ENCODE peak calls at places on chromosomes 6 and 20, in eight cellular contexts. N, M, J, C, I, Z, B and T are unnamed samples. For H3K27me3, H3K9me3 and H3K4me1, the result is how much of the 10 kb centered on the place peaks cover.

GRCh38 chr20:1827974-1828785 is 67.0 kb upstream of the SIRPA start:
- DNase-seq in N (peak), M (no peak), J (peak), C (peak), I (peak), Z (peak), B (peak), T (no peak)

GRCh38 chr6:143174516-143174915 is 113.8 kb downstream of the AIG1 start:
- DNase-seq in N (no peak), M (no peak), J (no peak), C (no peak), I (no peak), Z (no peak), B (no peak), T (no peak)

GRCh38 chr6:105839266-105839665 is 246.9 kb upstream of the PRDM1 start:
- DNase-seq in N (no peak), M (no peak), J (no peak), C (no peak), I (no peak), Z (no peak), B (no peak), T (no peak)

GRCh38 chr6:81204741-81205140 is 547.7 kb downstream of the TENT5A start:
- DNase-seq in N (no peak), M (no peak), J (no peak), C (no peak), I (no peak), Z (peak), B (no peak), T (no peak)

GRCh38 chr6:67248077-67248476 is 1387.0 kb upstream of the ADGRB3 start:
- DNase-seq in N (no peak), M (no peak), J (no peak), C (no peak), I (no peak), Z (no peak), B (no peak), T (no peak)

GRCh38 chr20:35462351-35462750 is 7.0 kb downstream of the CEP250 start:
- DNase-seq in N (no peak), M (no peak), J (no peak), C (no peak), I (no peak), Z (no peak), B (no peak), T (no peak)

GRCh38 chr6:56992053-56992452 is 37.1 kb downstream of the BEND6 start:
- DNase-seq in N (no peak), M (no peak), J (no peak), C (no peak), I (no peak), Z (no peak), B (no peak), T (no peak)

GRCh38 chr6:13795041-13795748 is 19.2 kb downstream of the MCUR1 start:
- DNase-seq in N (peak), M (peak), J (peak), C (peak), I (peak), Z (peak), B (peak), T (peak)

GRCh38 chr20:18628330-18628941 is 40.6 kb downstream of the DTD1 start:
- DNase-seq in N (peak), M (no peak), J (peak), C (no peak), I (peak), Z (peak), B (no peak), T (peak)

GRCh38 chr6:135233676-135234491 is 52.8 kb downstream of the MYB start:
- DNase-seq in N (no peak), M (no peak), J (no peak), C (no peak), I (no peak), Z (peak), B (no peak), T (no peak)

GRCh38 chr6:55437141-55437540 is 109.9 kb downstream of the GFRAL start:
- DNase-seq in N (no peak), M (no peak), J (no peak), C (no peak), I (no peak), Z (no peak), B (no peak), T (no peak)

GRCh38 chr20:52457826-52458225 is 266.2 kb upstream of the ZFP64 start:
- DNase-seq in N (peak), M (no peak), J (no peak), C (no peak), I (no peak), Z (no peak), B (no peak), T (no peak)

GRCh38 chr6:57207141-57207540 is 15.0 kb downstream of the RAB23 start:
- DNase-seq in N (no peak), M (no peak), J (no peak), C (no peak), I (no peak), Z (no peak), B (no peak), T (no peak)

GRCh38 chr6:107668826-107669474 is 155.2 kb downstream of the SCML4 start:
- DNase-seq in N (no peak), M (no peak), J (no peak), C (no peak), I (no peak), Z (no peak), B (no peak), T (no peak)

GRCh38 chr6:16602035-16602434 is 159.2 kb downstream of the ATXN1 start:
- DNase-seq in N (no peak), M (no peak), J (no peak), C (no peak), I (no peak), Z (no peak), B (no peak), T (no peak)

GRCh38 chr6:20879526-20879925 is 345.3 kb downstream of the CDKAL1 start:
- DNase-seq in N (no peak), M (no peak), J (no peak), C (no peak), I (no peak), Z (peak), B (no peak), T (no peak)

GRCh38 chr6:90233994-90234393 is 62.6 kb downstream of the BACH2 start:
- DNase-seq in N (no peak), M (no peak), J (no peak), C (no peak), I (no peak), Z (no peak), B (no peak), T (no peak)

GRCh38 chr6:72761767-72762166 is 139.9 kb downstream of the KCNQ5 start:
- DNase-seq in N (no peak), M (no peak), J (no peak), C (no peak), I (no peak), Z (no peak), B (no peak), T (no peak)

GRCh38 chr20:57329608-57330221 is at the start of gene SPO11:
- DNase-seq in N (no peak), M (no peak), J (no peak), C (no peak), I (peak), Z (peak), B (no peak), T (no peak)
- H3K27me3 ChIP-seq in N (under half), M (under half), J (half or more), C (under half), I (under half), Z (under half), B (under half), T (under half)

GRCh38 chr6:66159937-66160336 is 452.9 kb upstream of the EYS start:
- DNase-seq in N (no peak), M (no peak), J (no peak), C (no peak), I (no peak), Z (no peak), B (no peak), T (no peak)

DNA sequence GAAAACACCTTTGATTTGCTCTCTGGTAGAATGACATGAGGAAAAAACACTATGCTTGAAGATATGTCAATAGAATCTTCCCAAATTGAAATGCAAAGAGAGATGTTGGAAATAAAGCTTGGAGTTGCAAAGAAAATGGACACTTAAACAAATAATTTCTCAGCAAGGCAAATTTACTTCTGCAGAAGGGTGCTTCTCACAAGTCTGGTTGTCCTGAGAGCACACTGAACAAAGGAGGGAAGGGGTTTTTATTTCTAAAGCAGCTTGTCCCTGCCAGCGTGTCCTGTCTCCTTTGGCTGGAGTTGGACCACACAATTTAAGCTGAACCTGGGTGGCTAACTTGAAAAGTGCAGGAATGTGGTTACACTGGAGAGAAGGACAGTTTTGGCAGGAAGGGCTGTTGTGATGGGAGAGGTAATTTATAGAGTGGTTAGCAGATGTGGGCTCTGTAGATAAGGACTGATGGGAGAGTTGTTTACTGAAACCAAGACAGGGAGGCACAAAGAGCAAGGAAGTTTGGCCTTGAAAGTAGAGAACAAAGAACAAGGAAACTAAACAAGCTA is 454.6 kb upstream of the EYS start:
- DNase-seq in N (no peak), M (no peak), J (no peak), C (no peak), I (no peak), Z (no peak), B (no peak), T (no peak)
- H3K9me3 ChIP-seq in N (under half), M (under half), J (under half), C (under half), I (under half), Z (under half), B (under half), T (under half)

GRCh38 chr6:127971945-127972391 is 71.1 kb upstream of the THEMIS start:
- DNase-seq in N (peak), M (no peak), J (no peak), C (no peak), I (no peak), Z (no peak), B (no peak), T (no peak)
- H3K4me1 ChIP-seq in N (under half), M (under half), J (under half), C (under half), I (under half), Z (under half), B (under half), T (under half)

DNA sequence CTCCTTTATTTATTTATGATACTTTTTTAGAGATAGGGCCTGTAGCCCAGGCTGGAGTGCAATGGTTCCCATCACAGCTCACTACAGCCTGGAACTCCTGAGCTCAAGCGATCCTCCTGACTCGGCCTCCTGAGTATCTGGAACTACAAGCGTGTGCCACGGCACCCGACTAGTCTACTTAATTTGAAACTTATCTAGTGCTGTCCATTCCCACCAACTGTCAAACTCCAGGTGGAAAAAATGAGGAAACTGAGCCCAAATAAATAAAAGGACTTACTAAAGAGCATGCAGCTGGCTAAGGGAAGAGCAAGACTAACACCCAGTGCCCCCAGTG is 1.5 kb upstream of the ACSS1 start:
- DNase-seq in N (no peak), M (no peak), J (peak), C (no peak), I (no peak), Z (no peak), B (no peak), T (peak)
- H3K27me3 ChIP-seq in N (under half), M (under half), J (under half), C (under half), I (under half), Z (half or more), B (under half), T (under half)

GRCh38 chr20:58851221-58851968 is 693 bp upstream of the GNAS-AS1 start:
- DNase-seq in N (no peak), M (no peak), J (no peak), C (no peak), I (no peak), Z (peak), B (no peak), T (no peak)
- H3K9me3 ChIP-seq in N (under half), M (under half), J (under half), C (under half), I (under half), Z (under half), B (under half), T (under half)

GRCh38 chr6:34338811-34339210 is 53.7 kb downstream of the NUDT3 start:
- DNase-seq in N (no peak), M (no peak), J (no peak), C (no peak), I (no peak), Z (no peak), B (no peak), T (no peak)
- H3K4me1 ChIP-seq in N (under half), M (under half), J (half or more), C (under half), I (under half), Z (under half), B (half or more), T (half or more)

GRCh38 chr20:674936-675452 is 608 bp downstream of the SCRT2 start:
- DNase-seq in N (no peak), M (no peak), J (no peak), C (no peak), I (no peak), Z (no peak), B (no peak), T (no peak)

GRCh38 chr20:673606-674005 is 2.0 kb downstream of the SCRT2 start:
- DNase-seq in N (no peak), M (no peak), J (no peak), C (no peak), I (no peak), Z (no peak), B (no peak), T (no peak)

GRCh38 chr20:671252-672030 is 4.2 kb downstream of the SCRT2 start:
- DNase-seq in N (no peak), M (no peak), J (no peak), C (no peak), I (no peak), Z (no peak), B (no peak), T (no peak)

GRCh38 chr20:675453-676314 is at the start of gene SCRT2:
- DNase-seq in N (peak), M (peak), J (peak), C (no peak), I (peak), Z (peak), B (peak), T (peak)

GRCh38 chr20:672975-673604 is 2.5 kb downstream of the SCRT2 start:
- DNase-seq in N (peak), M (no peak), J (no peak), C (no peak), I (no peak), Z (no peak), B (no peak), T (no peak)
- H3K27me3 ChIP-seq in N (half or more), M (under half), J (half or more), C (under half), I (under half), Z (half or more), B (under half), T (under half)

GRCh38 chr6:121064345-121064744 is 269.9 kb downstream of the TBC1D32 start:
- DNase-seq in N (no peak), M (no peak), J (no peak), C (no peak), I (no peak), Z (no peak), B (no peak), T (no peak)
- H3K9me3 ChIP-seq in N (under half), M (under half), J (under half), C (under half), I (under half), Z (under half), B (under half), T (under half)

GRCh38 chr6:111849298-111849697 is 24.0 kb downstream of the FYN start:
- DNase-seq in N (no peak), M (no peak), J (no peak), C (no peak), I (no peak), Z (no peak), B (no peak), T (no peak)
- H3K4me1 ChIP-seq in N (under half), M (under half), J (half or more), C (under half), I (under half), Z (half or more), B (under half), T (under half)